ENCODE peak calls at places on chromosomes 7 and 10, in seven cellular contexts. K, B, E, H, T, F and P are unnamed samples.

GRCh38 chr10:52469970-52470705 is 156.1 kb downstream of the DKK1 start:
- DNase-seq in K (no peak), B (no peak), E (no peak), H (no peak), T (no peak), F (no peak), P (no peak)

GRCh38 chr10:29798876-29799690 is 164.3 kb upstream of the SVIL start:
- DNase-seq in K (no peak), B (no peak), E (no peak), H (no peak), T (no peak), F (no peak), P (no peak)

GRCh38 chr10:34327184-34327583 is 487.9 kb downstream of the PARD3 start:
- DNase-seq in K (no peak), B (peak; percentile 41), E (no peak), H (no peak), T (no peak), F (no peak), P (no peak)

GRCh38 chr10:119406888-119407777 is 135.4 kb downstream of the RGS10 start:
- DNase-seq in K (no peak), B (no peak), E (no peak), H (no peak), T (peak; percentile 12), F (no peak), P (no peak)

GRCh38 chr10:71419002-71419540 is 22.4 kb downstream of the CDH23 start:
- DNase-seq in K (no peak), B (no peak), E (no peak), H (no peak), T (no peak), F (no peak), P (no peak)

GRCh38 chr7:229184-229964 is 37.0 kb downstream of the FAM20C start:
- DNase-seq in K (no peak), B (no peak), E (no peak), H (no peak), T (no peak), F (no peak), P (no peak)

GRCh38 chr7:50304158-50304910 is at the start of gene IKZF1:
- DNase-seq in K (no peak), B (peak; percentile 66), E (peak; percentile 71), H (no peak), T (no peak), F (no peak), P (no peak)

GRCh38 chr7:138208864-138209263 is 132.6 kb downstream of the AKR1D1 start:
- DNase-seq in K (no peak), B (no peak), E (no peak), H (no peak), T (no peak), F (no peak), P (no peak)

GRCh38 chr10:125768217-125768616 is 7.4 kb downstream of the MMP21 start:
- DNase-seq in K (no peak), B (peak; percentile 57), E (peak; percentile 36), H (no peak), T (no peak), F (no peak), P (no peak)

GRCh38 chr10:132337019-132337418 is 5.0 kb downstream of the LRRC27 start:
- DNase-seq in K (no peak), B (no peak), E (no peak), H (no peak), T (no peak), F (no peak), P (no peak)

GRCh38 chr7:1290262-1291039 is 57.8 kb downstream of the UNCX start:
- DNase-seq in K (no peak), B (no peak), E (no peak), H (no peak), T (no peak), F (no peak), P (peak; percentile 75)

GRCh38 chr10:113026679-113027078 is 76.6 kb downstream of the TCF7L2 start:
- DNase-seq in K (no peak), B (no peak), E (no peak), H (no peak), T (no peak), F (no peak), P (no peak)

GRCh38 chr10:35236739-35237138 is 99.6 kb upstream of the CCNY start:
- DNase-seq in K (peak; percentile 25), B (no peak), E (no peak), H (no peak), T (no peak), F (no peak), P (no peak)

GRCh38 chr10:48246501-48246900 is 28.0 kb downstream of the FRMPD2 start:
- DNase-seq in K (no peak), B (no peak), E (no peak), H (no peak), T (no peak), F (no peak), P (no peak)

GRCh38 chr7:25946181-25946580 is 205.8 kb upstream of the NFE2L3 start:
- DNase-seq in K (no peak), B (no peak), E (no peak), H (no peak), T (no peak), F (no peak), P (no peak)

GRCh38 chr7:12422449-12423320 is 19.0 kb upstream of the VWDE start:
- DNase-seq in K (no peak), B (no peak), E (no peak), H (no peak), T (no peak), F (no peak), P (no peak)

GRCh38 chr10:122435212-122435827 is 19.1 kb upstream of the ARMS2 start:
- DNase-seq in K (peak; percentile 30), B (peak; percentile 47), E (peak; percentile 18), H (peak; percentile 45), T (no peak), F (no peak), P (peak; percentile 43)

GRCh38 chr7:105648561-105649401 is 67.5 kb upstream of the EFCAB10 start:
- DNase-seq in K (peak; percentile 65), B (peak; percentile 57), E (no peak), H (peak; percentile 41), T (no peak), F (no peak), P (peak; percentile 82)

GRCh38 chr7:73519867-73520672 is 2.0 kb downstream of the BAZ1B start:
- DNase-seq in K (peak; percentile 33), B (no peak), E (peak; percentile 30), H (no peak), T (no peak), F (no peak), P (no peak)

GRCh38 chr7:130901209-130901783 is 167.3 kb upstream of the KLF14 start:
- DNase-seq in K (no peak), B (no peak), E (no peak), H (peak; percentile 96), T (no peak), F (no peak), P (no peak)

GRCh38 chr10:306007-306406 is 170.8 kb downstream of the ZMYND11 start:
- DNase-seq in K (no peak), B (peak; percentile 59), E (no peak), H (no peak), T (no peak), F (no peak), P (no peak)

GRCh38 chr7:99040104-99040958 is 103.6 kb downstream of the SMURF1 start:
- DNase-seq in K (peak; percentile 79), B (peak; percentile 97), E (peak; percentile 87), H (peak; percentile 68), T (peak; percentile 9), F (peak; percentile 62), P (peak; percentile 83)

GRCh38 chr7:149310113-149310836 is 48.3 kb downstream of the ZNF783 start:
- DNase-seq in K (peak; percentile 53), B (peak; percentile 69), E (peak; percentile 71), H (peak; percentile 91), T (peak; percentile 36), F (no peak), P (peak; percentile 71)

GRCh38 chr10:17366705-17367104 is 87.7 kb downstream of the ST8SIA6 start:
- DNase-seq in K (no peak), B (no peak), E (no peak), H (no peak), T (no peak), F (no peak), P (no peak)

GRCh38 chr10:17365402-17365801 is 89.0 kb downstream of the ST8SIA6 start:
- DNase-seq in K (no peak), B (no peak), E (no peak), H (no peak), T (no peak), F (no peak), P (no peak)

GRCh38 chr10:17368708-17369272 is 85.6 kb downstream of the ST8SIA6 start:
- DNase-seq in K (no peak), B (no peak), E (no peak), H (peak; percentile 24), T (no peak), F (no peak), P (no peak)
- TF ChIP-seq JUND in K (no peak), B (no peak), E (no peak), H (no peak), T (no peak), F (no peak), P (no peak)

GRCh38 chr7:77540402-77540822 is 3.3 kb downstream of the PTPN12 start:
- DNase-seq in K (peak; percentile 61), B (no peak), E (no peak), H (no peak), T (no peak), F (no peak), P (no peak)
- TF ChIP-seq JUND in K (no peak), B (no peak), E (no peak), H (no peak), T (no peak), F (no peak), P (no peak)

DNA sequence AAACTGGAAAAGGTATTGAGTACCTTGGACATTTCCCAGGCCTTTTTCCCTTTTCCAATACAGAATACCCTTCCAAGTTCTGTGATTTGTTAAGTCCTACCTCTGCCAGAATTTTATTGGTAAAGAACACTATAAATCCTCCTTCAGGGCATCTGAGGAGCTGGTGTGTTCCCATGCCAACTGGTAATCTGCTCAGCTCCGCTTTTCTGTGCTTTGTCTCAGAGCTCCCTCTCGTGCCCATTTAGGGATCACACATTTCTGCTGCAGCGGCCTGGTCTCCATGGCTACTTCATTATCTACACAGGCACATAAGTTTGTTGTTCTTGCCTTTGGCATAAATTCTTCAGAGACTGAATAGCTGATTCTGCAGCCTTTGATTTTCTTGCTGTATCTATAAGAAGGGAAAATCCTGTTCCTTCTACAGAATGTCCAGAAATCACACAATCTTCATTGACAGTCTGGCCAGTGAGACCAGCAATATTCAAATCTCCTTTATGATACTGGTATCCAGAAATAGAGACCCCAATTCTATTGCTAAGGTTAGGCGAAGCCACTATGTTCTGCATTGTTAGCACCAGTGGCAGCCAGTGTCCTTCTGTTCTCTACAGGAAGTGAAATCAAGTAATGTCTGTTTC is 52.0 kb downstream of the DENND11 start:
- DNase-seq in K (peak; percentile 41), B (peak; percentile 85), E (peak; percentile 60), H (peak; percentile 45), T (peak; percentile 40), F (peak; percentile 23), P (peak; percentile 49)
- TF ChIP-seq JUND in K (no peak), B (no peak), E (no peak), H (no peak), T (no peak), F (no peak), P (no peak)

DNA sequence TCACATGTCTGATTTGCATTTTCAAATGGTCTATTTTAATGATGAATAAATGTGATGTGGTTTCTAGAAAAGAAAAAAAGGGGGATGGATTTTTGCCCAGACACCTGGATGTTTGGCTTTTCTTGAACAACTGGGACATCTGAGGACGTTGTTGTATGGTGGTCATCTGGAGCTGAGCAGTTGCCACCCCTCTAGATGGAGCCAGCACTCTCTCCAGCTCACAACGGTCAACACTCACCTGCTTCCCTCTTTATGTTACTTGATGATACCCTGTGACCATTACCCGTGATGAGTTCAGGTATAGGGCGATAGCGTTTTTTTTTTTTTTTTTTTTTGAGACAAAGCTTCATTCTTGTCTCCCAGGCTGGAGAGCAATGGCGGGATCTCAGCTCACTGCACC is 30.1 kb upstream of the PAXIP1 start:
- DNase-seq in K (no peak), B (no peak), E (no peak), H (no peak), T (no peak), F (no peak), P (no peak)
- TF ChIP-seq JUND in K (no peak), B (no peak), E (no peak), H (no peak), T (no peak), F (no peak), P (no peak)